ENCODE peak calls at places on chromosomes 11 and 22, in seven cellular contexts. V is K562, S is HCT116, A is H1, E is SK-N-SH, H is HepG2, J is GM12878. C is an unnamed sample.
A peak's percentile ranks its signal among the peaks of the same experiment; 100 is the strongest.

GRCh38 chr22:50150161-50151129 is 20.1 kb upstream of the PANX2 start:
- DNase-seq in V (peak; percentile 25), S (no peak), A (no peak), E (no peak), H (no peak), J (no peak), C (no peak)

GRCh38 chr11:130144129-130144528 is 15.5 kb upstream of the ST14 start:
- DNase-seq in V (no peak), S (no peak), A (no peak), E (no peak), H (peak; percentile 92), J (no peak), C (no peak)

GRCh38 chr22:23520875-23521441 is 59.1 kb downstream of the IGLL1 start:
- DNase-seq in V (peak; percentile 31), S (no peak), A (no peak), E (peak; percentile 70), H (peak; percentile 55), J (no peak), C (no peak)

GRCh38 chr11:1175461-1176223 is 17.9 kb downstream of the MUC5AC start:
- DNase-seq in V (no peak), S (no peak), A (no peak), E (no peak), H (no peak), J (no peak), C (no peak)

GRCh38 chr11:122509091-122509490 is 146.4 kb upstream of the UBASH3B start:
- DNase-seq in V (no peak), S (no peak), A (no peak), E (no peak), H (peak; percentile 24), J (no peak), C (no peak)

GRCh38 chr11:112159098-112159761 is 4.7 kb downstream of the IL18 start:
- DNase-seq in V (no peak), S (no peak), A (no peak), E (no peak), H (no peak), J (no peak), C (no peak)

GRCh38 chr11:61718613-61719302 is 33.7 kb upstream of the MYRF start:
- DNase-seq in V (peak; percentile 25), S (no peak), A (no peak), E (peak; percentile 96), H (no peak), J (no peak), C (peak; percentile 73)

GRCh38 chr11:15757299-15757698 is 599.0 kb downstream of the SOX6 start:
- DNase-seq in V (no peak), S (no peak), A (no peak), E (no peak), H (no peak), J (peak; percentile 8), C (no peak)

GRCh38 chr11:122137081-122137793 is 21.2 kb upstream of the BLID start:
- DNase-seq in V (no peak), S (peak; percentile 79), A (no peak), E (no peak), H (no peak), J (no peak), C (no peak)

GRCh38 chr22:35643991-35644390 is 4.3 kb upstream of the APOL6 start:
- DNase-seq in V (no peak), S (no peak), A (no peak), E (no peak), H (no peak), J (no peak), C (no peak)

GRCh38 chr11:61685611-61685955 is 5.4 kb downstream of the DAGLA start:
- DNase-seq in V (no peak), S (no peak), A (no peak), E (no peak), H (no peak), J (no peak), C (no peak)

GRCh38 chr22:47850644-47851151 is 1088.2 kb downstream of the TBC1D22A start:
- DNase-seq in V (peak; percentile 1), S (no peak), A (no peak), E (no peak), H (no peak), J (no peak), C (no peak)

GRCh38 chr11:121091492-121092179 is 9.4 kb upstream of the TECTA start:
- DNase-seq in V (no peak), S (no peak), A (no peak), E (no peak), H (peak; percentile 25), J (no peak), C (no peak)

GRCh38 chr11:104164028-104164520 is at the start of gene PDGFD:
- DNase-seq in V (peak; percentile 6), S (no peak), A (peak; percentile 76), E (peak; percentile 86), H (peak; percentile 54), J (no peak), C (peak; percentile 74)

GRCh38 chr11:63543711-63544110 is 7.1 kb downstream of the PLAAT4 start:
- DNase-seq in V (no peak), S (no peak), A (no peak), E (no peak), H (no peak), J (no peak), C (no peak)

GRCh38 chr11:102134597-102134996 is 24.4 kb downstream of the YAP1 start:
- DNase-seq in V (no peak), S (no peak), A (no peak), E (no peak), H (no peak), J (no peak), C (no peak)
- TF ChIP-seq YY1 in V (no peak), S (no peak), A (no peak), E (no peak), H (no peak), J (no peak), C (no peak)

DNA sequence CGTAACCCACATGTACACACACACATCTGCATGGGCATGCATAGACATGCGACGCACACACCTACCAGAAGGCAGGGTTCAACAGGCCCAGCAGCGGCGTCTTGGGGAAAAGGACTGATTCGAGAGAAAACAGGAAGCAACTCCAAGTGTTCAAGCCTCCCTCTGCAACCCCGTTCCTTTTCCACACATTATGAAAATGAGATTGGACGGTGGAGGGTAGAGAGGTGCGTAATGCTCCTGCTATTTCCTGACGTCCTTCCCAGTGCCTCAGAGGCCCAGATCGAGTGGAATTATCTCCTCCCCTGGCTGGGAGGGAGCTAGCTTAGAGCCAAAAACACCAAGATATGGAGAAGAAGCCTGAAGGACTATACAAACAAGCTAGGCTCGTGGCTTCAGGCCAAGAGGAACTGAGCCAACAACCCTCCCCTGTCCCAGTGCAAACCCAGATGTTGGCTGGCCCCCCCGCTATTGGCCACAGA is 289.2 kb downstream of the MN1 start:
- DNase-seq in V (no peak), S (no peak), A (no peak), E (no peak), H (no peak), J (no peak), C (no peak)
- H3K27me3 ChIP-seq in V (no peaks in the 10 kb centered on the region), S (peaks cover 9% of the 10 kb centered on the region), A (no peaks in the 10 kb centered on the region), E (no peaks in the 10 kb centered on the region), H (no peaks in the 10 kb centered on the region), J (no peaks in the 10 kb centered on the region), C (no peaks in the 10 kb centered on the region)

DNA sequence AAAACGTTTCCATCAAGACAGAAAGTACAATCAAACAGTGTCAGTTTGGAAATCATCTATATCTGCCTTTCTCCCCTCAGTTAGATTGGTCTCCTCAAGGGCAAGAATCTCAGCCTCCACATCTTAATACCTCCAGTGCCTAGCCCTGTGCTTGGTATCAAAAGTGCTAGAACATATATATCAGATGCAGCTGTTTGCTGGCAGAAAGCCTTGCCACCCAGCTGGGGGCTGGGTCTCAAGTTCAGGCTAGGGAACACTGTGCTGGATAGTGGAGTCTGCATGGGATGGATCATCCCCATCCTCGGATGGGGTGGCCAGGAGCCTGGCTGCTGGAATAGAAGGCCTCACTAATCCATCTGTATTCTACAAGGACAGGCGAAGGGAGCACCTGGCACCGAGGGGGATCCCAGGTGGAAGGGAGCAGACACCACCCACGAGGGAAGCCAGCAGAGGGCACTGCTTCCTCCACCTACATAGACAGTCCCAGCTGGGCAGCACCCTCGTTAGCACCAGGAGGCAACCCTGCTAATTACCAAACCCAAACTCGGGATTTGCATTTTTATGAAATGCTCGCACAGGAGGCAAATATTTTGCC is 602.2 kb downstream of the BUD13 start:
- DNase-seq in V (peak; percentile 3), S (no peak), A (no peak), E (peak; percentile 52), H (peak; percentile 5), J (no peak), C (no peak)
- TF ChIP-seq YY1 in V (no peak), S (no peak), A (no peak), E (no peak), H (no peak), J (no peak), C (no peak)

GRCh38 chr22:39898997-39899396 is 1.9 kb upstream of the GRAP2 start:
- DNase-seq in V (no peak), S (no peak), A (no peak), E (no peak), H (no peak), J (peak; percentile 97), C (no peak)
- H3K27me3 ChIP-seq in V (no peaks in the 10 kb centered on the region), S (peaks cover 75% of the 10 kb centered on the region), A (no peaks in the 10 kb centered on the region), E (no peaks in the 10 kb centered on the region), H (peaks cover 15% of the 10 kb centered on the region), J (no peaks in the 10 kb centered on the region), C (no peaks in the 10 kb centered on the region)

DNA sequence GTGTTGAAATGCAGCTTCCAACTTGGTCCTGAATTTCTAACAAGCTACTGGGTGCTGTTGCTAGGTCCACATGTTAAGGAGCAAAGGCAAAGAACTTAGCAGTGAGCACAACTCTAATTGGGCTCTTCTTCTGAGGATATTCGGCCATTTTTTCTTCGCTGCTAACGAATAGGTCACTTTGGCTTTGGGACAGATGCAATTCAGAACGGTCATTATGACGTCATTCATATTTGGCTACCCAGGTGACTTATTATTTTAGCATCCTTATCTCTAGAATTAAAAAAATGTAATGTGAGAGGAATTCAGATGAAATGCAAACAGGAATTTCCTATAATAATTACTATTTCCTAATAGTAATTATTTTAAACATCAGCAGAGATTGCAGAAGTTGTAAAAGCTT is 13.9 kb downstream of the TMA7B start:
- DNase-seq in V (no peak), S (no peak), A (no peak), E (no peak), H (no peak), J (no peak), C (no peak)
- TF ChIP-seq YY1 in V (no peak), S (no peak), A (no peak), E (no peak), H (no peak), J (no peak), C (no peak)

DNA sequence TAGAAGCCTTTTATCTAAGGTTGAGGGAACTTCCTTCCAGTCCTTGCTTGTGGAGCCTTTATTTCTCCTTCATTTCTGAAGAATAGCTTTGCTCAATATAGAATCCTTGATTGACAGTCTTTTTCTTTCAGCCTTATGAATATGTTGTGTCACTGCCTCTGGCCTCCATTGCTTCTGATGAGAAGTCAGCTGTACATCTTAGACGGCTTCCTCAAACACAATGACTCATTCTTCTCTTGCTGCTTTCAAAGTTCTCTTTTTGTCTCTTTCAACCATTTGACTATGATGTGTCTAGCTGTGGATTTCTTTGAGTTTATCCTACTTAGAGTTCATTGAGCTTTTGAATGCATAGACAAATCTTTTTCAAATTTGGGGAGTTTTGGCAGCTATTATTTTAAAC is 893.2 kb downstream of the BRD1 start:
- DNase-seq in V (no peak), S (no peak), A (no peak), E (no peak), H (no peak), J (no peak), C (no peak)
- H3K27me3 ChIP-seq in V (no peaks in the 10 kb centered on the region), S (peaks cover 6% of the 10 kb centered on the region), A (no peaks in the 10 kb centered on the region), E (no peaks in the 10 kb centered on the region), H (peaks cover 10% of the 10 kb centered on the region), J (no peaks in the 10 kb centered on the region), C (no peaks in the 10 kb centered on the region)

GRCh38 chr11:77250881-77251640 is 50.4 kb downstream of the GDPD4 start:
- DNase-seq in V (no peak), S (no peak), A (no peak), E (no peak), H (no peak), J (no peak), C (no peak)
- TF ChIP-seq YY1 in V (no peak), S (no peak), A (no peak), E (no peak), H (no peak), J (no peak), C (no peak)

C was measured in NT2/D1.